ENCODE peak calls at places on chromosome 16, in nine cellular contexts. F is amniotic stem cell; G is cerebellar nuclear complex; B is H4; S is GM19239; L is NCI-H1092; I is Kasumi-1; A is stimulated activated CD4-positive, alpha-beta T cell treated with anti-CD3 and anti-CD28 coated beads, Interleukin-15, amount 100 ng/mL, for 24 hours; Y is stimulated activated CD8-positive, alpha-beta memory T cell treated with anti-CD3 and anti-CD28 coated beads, Interleukin-15, amount 100 ng/mL, for 48 hours. M is an unnamed sample.

GRCh38 chr16:65710107-65710506 is 588.2 kb upstream of the CDH11 start:
- DNase-seq in I (no peak), L (no peak), A (no peak), Y (no peak), G (no peak), S (no peak), F (no peak), B (no peak), M (no peak)

GRCh38 chr16:31354394-31355291 is at the start of gene ITGAX:
- DNase-seq in L (no peak), F (no peak), I (peak; percentile 45), B (peak; percentile 81), A (peak; percentile 85), S (peak; percentile 58), G (no peak), Y (peak; percentile 83), M (peak; percentile 5)

GRCh38 chr16:67438824-67439393 is 8.0 kb downstream of the HSD11B2 start:
- DNase-seq in F (no peak), I (no peak), G (no peak), Y (no peak), S (no peak), L (no peak), B (no peak), A (no peak), M (no peak)

GRCh38 chr16:71572497-71573116 is 4.3 kb downstream of the TAT start:
- DNase-seq in A (no peak), L (no peak), Y (no peak), S (no peak), I (no peak), G (no peak), B (no peak), F (no peak), M (no peak)

GRCh38 chr16:67773099-67773498 is 33.3 kb downstream of the RANBP10 start:
- DNase-seq in B (no peak), I (no peak), L (no peak), F (no peak), Y (no peak), A (no peak), G (peak; percentile 15), S (no peak), M (no peak)

GRCh38 chr16:87661561-87661960 is 59.3 kb downstream of the JPH3 start:
- DNase-seq in A (peak; percentile 46), S (no peak), Y (peak; percentile 15), B (no peak), F (no peak), G (no peak), L (no peak), I (peak; percentile 97), M (peak; percentile 50)

GRCh38 chr16:54054237-54054780 is 232.3 kb downstream of the IRX3 start:
- DNase-seq in Y (no peak), B (no peak), G (no peak), A (no peak), S (no peak), I (no peak), F (no peak), L (peak; percentile 34), M (no peak)

GRCh38 chr16:1794221-1794871 is 841 bp upstream of the IGFALS start:
- DNase-seq in A (no peak), Y (no peak), L (no peak), I (no peak), G (no peak), S (no peak), F (no peak), B (no peak), M (no peak)

GRCh38 chr16:68179196-68179795 is 56.6 kb downstream of the ESRP2 start:
- DNase-seq in F (no peak), I (no peak), B (no peak), S (no peak), Y (no peak), G (no peak), A (no peak), L (no peak), M (no peak)

GRCh38 chr16:57870753-57871454 is 68.6 kb upstream of the KIFC3 start:
- DNase-seq in I (no peak), G (no peak), B (no peak), Y (no peak), A (no peak), F (no peak), L (no peak), S (no peak), M (no peak)

GRCh38 chr16:66344533-66345145 is 21.9 kb upstream of the CDH5 start:
- DNase-seq in B (peak; percentile 43), L (no peak), G (no peak), Y (no peak), I (peak; percentile 55), S (no peak), F (peak; percentile 67), A (peak; percentile 58), M (peak; percentile 28)

GRCh38 chr16:27470567-27471431 is 68.8 kb downstream of the IL21R start:
- DNase-seq in B (no peak), G (no peak), L (no peak), S (no peak), Y (no peak), I (no peak), A (no peak), F (no peak), M (no peak)

GRCh38 chr16:35746281-35746962 is 2287.0 kb downstream of the TP53TG3F start:
- DNase-seq in A (no peak), F (no peak), Y (no peak), B (no peak), G (no peak), S (no peak), I (no peak), L (no peak), M (no peak)

GRCh38 chr16:9647981-9648701 is 534.1 kb downstream of the GRIN2A start:
- DNase-seq in S (no peak), F (no peak), B (peak; percentile 24), A (no peak), G (peak; percentile 3), Y (no peak), I (no peak), L (no peak), M (no peak)

GRCh38 chr16:14037960-14038359 is 33.2 kb upstream of the MRTFB start:
- DNase-seq in F (no peak), L (no peak), B (no peak), I (no peak), Y (no peak), A (no peak), S (no peak), G (no peak), M (no peak)

GRCh38 chr16:73031155-73031866 is 16.6 kb downstream of the ZFHX3 start:
- DNase-seq in B (peak; percentile 47), Y (no peak), S (no peak), G (no peak), L (no peak), F (no peak), A (no peak), I (no peak), M (no peak)

GRCh38 chr16:12315330-12316138 is 339.0 kb downstream of the SNX29 start:
- DNase-seq in B (no peak), L (no peak), F (no peak), Y (no peak), G (no peak), I (no peak), S (no peak), A (no peak), M (peak; percentile 56)

GRCh38 chr16:72847187-72848044 is 200.5 kb downstream of the ZFHX3 start:
- DNase-seq in Y (no peak), G (no peak), L (no peak), I (peak; percentile 68), B (peak; percentile 78), A (peak; percentile 24), S (peak; percentile 28), F (no peak), M (no peak)

GRCh38 chr16:64356267-64356666 is 765.6 kb downstream of the CDH11 start:
- DNase-seq in I (no peak), B (peak; percentile 33), S (no peak), G (no peak), L (no peak), Y (no peak), F (peak; percentile 41), A (no peak), M (no peak)

GRCh38 chr16:12470311-12471229 is 333.1 kb downstream of the CPPED1 start:
- DNase-seq in I (no peak), Y (no peak), F (no peak), L (peak; percentile 45), G (no peak), B (no peak), A (no peak), S (no peak), M (no peak)

GRCh38 chr16:80580109-80580832 is 39.5 kb downstream of the DYNLRB2 start:
- DNase-seq in A (peak; percentile 79), I (no peak), L (no peak), Y (peak; percentile 71), F (no peak), S (peak; percentile 46), B (peak; percentile 45), G (no peak), M (no peak)

GRCh38 chr16:10080031-10080772 is 102.0 kb downstream of the GRIN2A start:
- DNase-seq in G (peak; percentile 96), I (no peak), Y (no peak), S (no peak), A (no peak), B (peak; percentile 81), F (no peak), L (no peak), M (peak; percentile 27)

GRCh38 chr16:53913920-53914319 is 210.0 kb downstream of the FTO start:
- DNase-seq in L (no peak), G (no peak), B (no peak), S (no peak), I (no peak), F (no peak), Y (no peak), A (no peak), M (no peak)

GRCh38 chr16:28003021-28003865 is 60.3 kb downstream of the GSG1L start:
- DNase-seq in A (no peak), Y (no peak), L (no peak), I (no peak), S (no peak), G (no peak), B (no peak), F (no peak), M (no peak)

M was measured in NT2/D1.